ENCODE peak calls at places on chromosome 20, in five cellular contexts. A is MM.1S, G is cardiac muscle cell, I is K562, S is cardiac fibroblast. K is an unnamed sample.

GRCh38 chr20:32960849-32961731 is 43.1 kb downstream of the SUN5 start:
- DNase-seq in A (no peak), G (no peak), I (no peak), S (no peak), K (no peak)

GRCh38 chr20:3174442-3175263 is 1.3 kb upstream of the LZTS3 start:
- DNase-seq in A (no peak), G (peak; percentile 38), I (no peak), S (peak; percentile 57), K (no peak)

GRCh38 chr20:40966103-40966502 is 62.5 kb upstream of the TOP1 start:
- DNase-seq in A (no peak), I (no peak), G (no peak), S (peak; percentile 11), K (peak; percentile 40)

GRCh38 chr20:380763-381580 is 412 bp downstream of the TRIB3 start:
- DNase-seq in S (peak; percentile 61), A (peak; percentile 69), I (peak; percentile 84), G (peak; percentile 81), K (peak; percentile 64)

GRCh38 chr20:6780414-6780813 is 12.9 kb downstream of the BMP2 start:
- DNase-seq in S (no peak), G (peak; percentile 41), A (no peak), I (no peak), K (no peak)

GRCh38 chr20:47927385-47927851 is 142.1 kb upstream of the SULF2 start:
- DNase-seq in I (no peak), A (no peak), G (no peak), S (peak; percentile 10), K (no peak)

GRCh38 chr20:8545212-8545611 is 413.1 kb downstream of the PLCB1 start:
- DNase-seq in G (peak; percentile 33), S (peak; percentile 58), I (no peak), A (no peak), K (no peak)

GRCh38 chr20:17936791-17937687 is 31.6 kb downstream of the SNX5 start:
- DNase-seq in G (peak; percentile 73), S (peak; percentile 46), A (no peak), I (no peak), K (no peak)

GRCh38 chr20:13211956-13212618 is 9.0 kb upstream of the ISM1 start:
- DNase-seq in G (no peak), A (no peak), S (no peak), I (no peak), K (no peak)

GRCh38 chr20:36085686-36086267 is 68.8 kb upstream of the EPB41L1 start:
- DNase-seq in A (no peak), G (peak; percentile 47), I (peak; percentile 82), S (peak; percentile 66), K (no peak)

GRCh38 chr20:34516874-34517542 is 786 bp downstream of the DYNLRB1 start:
- DNase-seq in G (no peak), I (peak; percentile 39), A (peak; percentile 53), S (peak; percentile 29), K (peak; percentile 21)

GRCh38 chr20:5657190-5657872 is 92.9 kb upstream of the SHLD1 start:
- DNase-seq in I (no peak), A (no peak), S (peak; percentile 97), G (peak; percentile 99), K (peak; percentile 4)

GRCh38 chr20:18056174-18057105 is 1.3 kb downstream of the OVOL2 start:
- DNase-seq in S (no peak), A (peak; percentile 68), I (no peak), G (peak; percentile 12), K (no peak)

GRCh38 chr20:29408034-29408695 is 1849.3 kb upstream of the DEFB115 start:
- DNase-seq in A (no peak), S (no peak), G (no peak), I (no peak), K (no peak)

GRCh38 chr20:5843054-5843731 is 93.0 kb downstream of the SHLD1 start:
- DNase-seq in A (no peak), S (no peak), I (no peak), G (no peak), K (no peak)

GRCh38 chr20:47099749-47100515 is 205.3 kb downstream of the EYA2 start:
- DNase-seq in A (no peak), I (no peak), S (peak; percentile 77), G (peak; percentile 81), K (no peak)

GRCh38 chr20:45032276-45032675 is 66.0 kb downstream of the STK4 start:
- DNase-seq in S (no peak), A (no peak), G (no peak), I (no peak), K (no peak)

GRCh38 chr20:47336013-47336754 is 20.3 kb downstream of the ZMYND8 start:
- DNase-seq in A (no peak), I (no peak), S (peak; percentile 83), G (peak; percentile 91), K (no peak)

GRCh38 chr20:21663465-21663864 is 42.0 kb upstream of the PAX1 start:
- DNase-seq in A (no peak), S (no peak), G (no peak), I (no peak), K (no peak)

GRCh38 chr20:31666258-31667042 is 28.7 kb downstream of the COX4I2 start:
- DNase-seq in I (peak; percentile 34), S (no peak), G (no peak), A (no peak), K (no peak)

GRCh38 chr20:47175501-47175900 is 181.0 kb downstream of the ZMYND8 start:
- DNase-seq in A (no peak), S (no peak), I (no peak), G (peak; percentile 34), K (peak; percentile 22)

GRCh38 chr20:42432931-42433330 is 756.8 kb downstream of the PTPRT start:
- DNase-seq in A (no peak), G (peak; percentile 75), I (no peak), S (no peak), K (no peak)

GRCh38 chr20:41004561-41005360 is 23.9 kb upstream of the TOP1 start:
- DNase-seq in S (peak; percentile 41), A (no peak), G (no peak), I (no peak), K (no peak)

GRCh38 chr20:16445482-16445881 is 127.8 kb downstream of the KIF16B start:
- DNase-seq in I (no peak), G (no peak), A (no peak), S (no peak), K (no peak)

GRCh38 chr20:17895641-17896246 is 72.8 kb downstream of the SNX5 start:
- DNase-seq in G (peak; percentile 64), A (no peak), I (no peak), S (peak; percentile 59), K (no peak)

GRCh38 chr20:9363673-9364072 is 150.7 kb upstream of the LAMP5 start:
- DNase-seq in G (no peak), A (peak; percentile 47), I (no peak), S (no peak), K (no peak)

GRCh38 chr20:45953672-45954071 is 18.3 kb downstream of the ZNF335 start:
- DNase-seq in S (no peak), G (no peak), I (no peak), A (no peak), K (no peak)

GRCh38 chr20:33392016-33392415 is 9.3 kb downstream of the CDK5RAP1 start:
- DNase-seq in A (no peak), S (peak; percentile 67), G (peak; percentile 48), I (no peak), K (no peak)

DNA sequence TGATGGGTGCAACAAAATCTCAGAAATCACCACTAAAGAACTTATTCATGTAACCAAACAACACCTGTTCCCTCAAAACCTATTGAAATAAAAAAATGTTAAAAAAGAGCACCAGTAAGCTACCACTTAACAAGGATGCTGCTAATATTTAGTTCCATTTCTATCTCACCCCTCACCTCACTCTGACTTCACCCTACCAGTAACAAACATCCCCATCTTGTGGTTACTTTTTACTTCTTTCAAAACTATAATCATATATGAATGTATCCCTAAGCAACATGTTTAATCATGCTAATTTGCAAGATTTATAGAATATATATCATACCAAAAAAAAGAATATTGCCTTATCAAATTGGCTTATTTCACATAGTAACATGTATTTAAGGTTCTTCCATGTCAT is 27.4 kb upstream of the SLC24A3 start:
- DNase-seq in S (no peak), A (no peak), I (no peak), G (no peak), K (no peak)
- TF ChIP-seq CTCF in S (no peak), A (peak; percentile 3), I (no peak), G (no peak), K (no peak)

GRCh38 chr20:57600324-57601210 is 19.7 kb downstream of the ZBP1 start:
- DNase-seq in S (no peak), A (no peak), G (no peak), I (no peak), K (no peak)
- TF ChIP-seq CTCF in S (no peak), A (no peak), G (no peak), I (no peak), K (no peak)

DNA sequence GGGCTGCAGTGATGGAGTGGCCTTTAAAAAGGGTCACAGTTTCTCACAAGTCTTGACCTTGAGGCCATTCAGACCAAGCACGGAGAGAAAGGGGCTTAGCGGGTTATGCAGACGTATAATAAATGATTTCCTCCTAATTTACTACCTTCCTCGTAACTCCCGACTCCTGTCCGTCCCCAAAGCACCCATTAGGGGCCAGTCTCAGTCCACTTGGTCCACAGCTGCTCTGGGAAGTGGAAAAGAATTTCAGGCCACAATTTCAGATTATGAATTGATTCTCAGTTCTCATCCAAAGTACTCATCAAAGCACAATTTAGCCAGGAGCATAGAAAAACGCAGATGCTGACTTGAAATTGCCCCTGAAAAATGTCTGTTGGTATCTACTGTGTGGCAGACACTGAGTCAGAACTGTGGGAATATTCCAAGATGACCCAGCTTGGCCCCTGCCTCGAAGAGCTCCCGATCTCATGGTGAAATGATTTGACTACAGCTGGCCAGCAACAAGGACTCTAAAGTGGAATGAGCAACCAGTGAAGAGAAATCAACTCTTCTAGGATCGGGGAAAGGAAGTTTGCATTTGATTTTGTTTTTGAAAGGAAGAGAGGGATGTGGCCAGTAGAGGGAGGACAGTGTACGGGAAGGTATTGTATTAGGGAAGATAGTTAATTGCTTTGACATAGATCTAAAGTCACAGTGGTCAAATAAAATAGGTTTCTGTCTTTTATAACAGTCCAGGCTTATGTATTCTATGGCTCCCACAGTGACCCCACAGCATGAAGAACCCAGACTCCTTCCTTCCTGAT is 15.2 kb upstream of the STK35 start:
- DNase-seq in S (no peak), G (peak; percentile 9), A (no peak), I (no peak), K (no peak)
- TF ChIP-seq CTCF in S (peak; percentile 20), G (peak; percentile 33), A (no peak), I (no peak), K (no peak)

GRCh38 chr20:50301165-50301564 is 110.5 kb downstream of the CEBPB start:
- DNase-seq in S (no peak), I (no peak), A (no peak), G (no peak), K (no peak)

GRCh38 chr20:50303573-50304500 is 113.2 kb downstream of the CEBPB start:
- DNase-seq in S (peak; percentile 85), I (peak; percentile 48), A (no peak), G (peak; percentile 98), K (no peak)

GRCh38 chr20:50302463-50303041 is 111.9 kb downstream of the CEBPB start:
- DNase-seq in I (no peak), S (peak; percentile 55), G (peak; percentile 53), A (no peak), K (no peak)

GRCh38 chr20:50299325-50299629 is 108.6 kb downstream of the CEBPB start:
- DNase-seq in A (no peak), S (no peak), I (no peak), G (no peak), K (no peak)

DNA sequence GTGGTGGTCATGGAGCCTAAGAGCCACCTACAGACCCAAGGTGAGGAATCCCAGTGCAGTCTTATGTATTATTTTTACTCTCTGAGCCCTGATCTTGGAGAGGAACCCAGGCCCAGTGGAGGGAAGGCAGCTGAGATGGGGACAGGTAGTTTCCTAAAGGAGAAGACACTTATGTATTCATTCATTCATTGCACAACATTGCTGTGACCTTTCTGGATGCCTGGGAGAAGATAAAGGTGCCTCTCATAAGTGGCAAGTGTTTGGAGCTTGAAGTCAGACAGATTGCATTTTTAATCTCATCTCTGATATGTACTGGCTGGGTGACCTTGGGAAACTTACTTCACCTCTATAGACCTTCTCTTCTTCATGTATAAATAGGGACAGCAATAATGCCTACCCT is 111.1 kb downstream of the CEBPB start:
- DNase-seq in I (no peak), G (no peak), S (no peak), A (no peak), K (no peak)
- TF ChIP-seq CTCF in I (no peak), G (no peak), S (no peak), A (no peak), K (no peak)

K was measured in endothelial cell.